ENCODE peak calls at places on chromosomes 11 and 22, in six cellular contexts. D is tibial artery; M is H9; Z is WERI-Rb-1; L is naive thymus-derived CD4-positive, alpha-beta T cell; S is ovary. H is an unnamed sample.

GRCh38 chr11:5992604-5993251 is 5.9 kb upstream of the OR52L1 start:
- DNase-seq in Z (no peak), D (no peak), S (no peak), L (no peak), M (no peak), H (no peak)

GRCh38 chr11:93000511-93001476 is 31.3 kb downstream of the MTNR1B start:
- DNase-seq in M (no peak), S (no peak), L (no peak), Z (no peak), D (no peak), H (no peak)

GRCh38 chr22:21868651-21869050 is 1.2 kb upstream of the MAPK1 start:
- DNase-seq in D (no peak), L (no peak), M (no peak), S (no peak), Z (no peak), H (no peak)

GRCh38 chr11:123450593-123450992 is 20.5 kb downstream of the GRAMD1B start:
- DNase-seq in L (no peak), S (no peak), M (no peak), D (no peak), Z (peak; percentile 33), H (no peak)

GRCh38 chr11:15621565-15621964 is 506.8 kb downstream of the INSC start:
- DNase-seq in L (no peak), Z (no peak), M (no peak), S (no peak), D (no peak), H (no peak)

GRCh38 chr11:104151404-104152204 is 12.3 kb downstream of the PDGFD start:
- DNase-seq in L (no peak), M (no peak), Z (no peak), D (no peak), S (no peak), H (no peak)

GRCh38 chr22:50621491-50621880 is 6.5 kb downstream of the ARSA start:
- DNase-seq in Z (no peak), D (peak; percentile 28), S (no peak), M (peak; percentile 18), L (no peak), H (no peak)

GRCh38 chr11:46895821-46896220 is 22.5 kb downstream of the LRP4 start:
- DNase-seq in S (no peak), M (no peak), D (no peak), Z (no peak), L (no peak), H (peak; percentile 75)

GRCh38 chr11:79262221-79262620 is 178.6 kb downstream of the TENM4 start:
- DNase-seq in S (no peak), Z (no peak), D (no peak), L (no peak), M (no peak), H (no peak)

GRCh38 chr11:109961261-109961660 is 131.9 kb upstream of the ZC3H12C start:
- DNase-seq in M (no peak), S (no peak), D (no peak), L (no peak), Z (no peak), H (no peak)

GRCh38 chr22:36184433-36185035 is 17.1 kb downstream of the APOL4 start:
- DNase-seq in M (no peak), L (no peak), Z (no peak), S (no peak), D (no peak), H (no peak)

GRCh38 chr11:110128161-110128560 is 35.0 kb downstream of the ZC3H12C start:
- DNase-seq in L (no peak), Z (peak; percentile 21), M (no peak), S (no peak), D (no peak), H (no peak)

GRCh38 chr11:130871616-130872015 is 44.7 kb downstream of the SNX19 start:
- DNase-seq in D (no peak), L (no peak), M (no peak), Z (no peak), S (no peak), H (no peak)

GRCh38 chr11:120228794-120229384 is 11.1 kb upstream of the POU2F3 start:
- DNase-seq in D (no peak), L (no peak), Z (no peak), S (no peak), M (peak; percentile 59), H (no peak)

GRCh38 chr22:49042066-49042465 is 785.6 kb downstream of the BRD1 start:
- DNase-seq in L (no peak), Z (no peak), S (no peak), M (no peak), D (no peak), H (no peak)

GRCh38 chr11:17353228-17354021 is 1.8 kb downstream of the NCR3LG1 start:
- DNase-seq in D (peak; percentile 79), M (peak; percentile 77), S (peak; percentile 73), L (peak; percentile 10), Z (peak; percentile 73), H (peak; percentile 82)

GRCh38 chr22:30266445-30267381 is at the start of gene OSM:
- DNase-seq in Z (no peak), D (peak; percentile 85), S (no peak), L (peak; percentile 57), M (no peak), H (peak; percentile 62)

GRCh38 chr11:130037058-130037457 is 32.6 kb upstream of the APLP2 start:
- DNase-seq in Z (no peak), D (no peak), M (no peak), S (no peak), L (no peak), H (no peak)

GRCh38 chr11:71286701-71287643 is 34.6 kb upstream of the SHANK2 start:
- DNase-seq in M (peak; percentile 28), Z (no peak), S (no peak), D (peak; percentile 63), L (no peak), H (no peak)

GRCh38 chr11:79547256-79547655 is 106.4 kb upstream of the TENM4 start:
- DNase-seq in L (no peak), S (no peak), M (no peak), D (no peak), Z (no peak), H (no peak)

GRCh38 chr22:43289976-43290663 is 53.1 kb downstream of the SCUBE1 start:
- DNase-seq in Z (no peak), M (no peak), D (peak; percentile 76), S (peak; percentile 68), L (no peak), H (no peak)

GRCh38 chr22:44260216-44261035 is 52.3 kb downstream of the SHISAL1 start:
- DNase-seq in D (peak; percentile 41), S (peak; percentile 3), Z (peak; percentile 0), L (no peak), M (peak; percentile 10), H (no peak)

GRCh38 chr11:117300773-117301172 is 9.6 kb downstream of the BACE1-AS start:
- DNase-seq in M (no peak), S (no peak), Z (no peak), D (no peak), L (no peak), H (no peak)

GRCh38 chr22:44103735-44104134 is 77.0 kb upstream of the PARVG start:
- DNase-seq in L (no peak), D (no peak), M (no peak), S (no peak), Z (no peak), H (peak; percentile 12)

GRCh38 chr22:41380993-41381328 is 781 bp upstream of the TEF start:
- DNase-seq in S (peak; percentile 91), D (peak; percentile 95), M (no peak), L (no peak), Z (no peak), H (no peak)

GRCh38 chr11:125689460-125689859 is 8.8 kb upstream of the ACRV1 start:
- DNase-seq in Z (no peak), M (no peak), D (no peak), L (no peak), S (no peak), H (no peak)

GRCh38 chr11:96162816-96163499 is 180.0 kb downstream of the MAML2 start:
- DNase-seq in S (peak; percentile 56), L (no peak), M (no peak), Z (peak; percentile 28), D (no peak), H (peak; percentile 40)

GRCh38 chr22:35611200-35611890 is 5.8 kb downstream of the MB start:
- DNase-seq in Z (no peak), L (no peak), M (no peak), S (no peak), D (no peak), H (no peak)

GRCh38 chr22:17814830-17815229 is 40.6 kb upstream of the BID start:
- DNase-seq in L (no peak), Z (no peak), M (no peak), S (no peak), D (no peak), H (no peak)

GRCh38 chr11:10893713-10894112 is 35.9 kb upstream of the ZBED5 start:
- DNase-seq in Z (no peak), M (no peak), L (no peak), S (no peak), D (no peak), H (no peak)

GRCh38 chr11:81959341-81959740 is 774.3 kb downstream of the FAM181B start:
- DNase-seq in Z (no peak), L (no peak), D (no peak), S (no peak), M (peak; percentile 55), H (no peak)

GRCh38 chr11:9396310-9396709 is 11.9 kb downstream of the IPO7 start:
- DNase-seq in L (no peak), Z (no peak), D (no peak), S (no peak), M (no peak), H (no peak)
- H3K27ac ChIP-seq in L (no peak overlapping the region), Z (no peak overlapping the region), D (no peak overlapping the region), S (no peak overlapping the region), M (no peak overlapping the region), H (no peak overlapping the region)

GRCh38 chr11:45147871-45148270 is 1.4 kb downstream of the PRDM11 start:
- DNase-seq in M (no peak), L (no peak), S (no peak), Z (no peak), D (peak; percentile 55), H (no peak)
- H3K27ac ChIP-seq in M (no peak overlapping the region), L (no peak overlapping the region), S (peak overlapping the region; percentile 88), Z (no peak overlapping the region), D (peak overlapping the region; percentile 97), H (peak overlapping the region; percentile 92)

DNA sequence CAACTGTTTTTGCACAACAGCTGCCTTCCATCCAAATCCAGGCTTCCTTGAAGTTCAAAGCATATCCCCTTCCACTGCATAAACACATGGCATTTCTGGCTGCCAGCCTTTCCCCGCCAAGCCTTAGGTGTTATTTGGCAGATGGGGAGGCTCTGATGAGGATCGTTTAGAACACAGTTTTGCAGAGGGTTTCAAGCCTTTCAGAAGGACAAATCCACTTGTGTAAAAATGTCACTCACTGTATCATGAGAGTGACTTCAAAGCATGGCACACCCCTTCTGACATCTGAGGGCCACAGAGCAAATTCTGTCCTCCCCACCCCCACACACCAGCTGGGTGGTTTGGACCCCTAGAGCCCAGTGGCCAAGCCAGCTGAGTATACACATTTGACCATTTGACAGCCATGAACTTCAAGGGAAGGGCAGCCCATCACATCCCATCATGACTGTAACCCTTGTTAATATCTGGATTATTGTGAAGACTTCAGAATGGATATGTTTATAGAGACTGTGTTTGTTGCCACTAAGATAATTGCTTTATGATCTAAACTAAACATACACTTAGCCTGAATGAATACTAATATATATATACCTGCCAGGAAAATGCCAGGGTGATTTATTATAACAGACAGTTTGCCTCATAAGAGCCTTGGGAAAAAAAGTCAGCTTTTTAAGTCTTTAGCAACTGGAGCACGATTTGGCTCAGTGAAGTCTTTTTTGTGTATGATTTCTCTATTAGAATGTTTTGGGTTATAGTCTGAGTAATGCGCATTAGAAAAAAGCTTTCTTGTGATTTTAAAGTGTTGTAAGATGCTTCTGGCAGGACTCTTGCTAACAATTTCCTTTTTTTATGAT is 31.9 kb downstream of the FBLN1 start:
- DNase-seq in M (no peak), L (no peak), S (peak; percentile 57), Z (no peak), D (no peak), H (no peak)
- H3K27ac ChIP-seq in M (no peak overlapping the region), L (no peak overlapping the region), S (no peak overlapping the region), Z (no peak overlapping the region), D (peak overlapping the region; percentile 1), H (peak overlapping the region; percentile 44)

GRCh38 chr11:43986881-43987280 is 44.4 kb downstream of the C11orf96 start:
- DNase-seq in M (no peak), S (no peak), D (no peak), L (no peak), Z (no peak), H (no peak)
- H3K27ac ChIP-seq in M (no peak overlapping the region), S (peak overlapping the region; percentile 78), D (peak overlapping the region; percentile 78), L (no peak overlapping the region), Z (peak overlapping the region; percentile 95), H (peak overlapping the region; percentile 91)